ENCODE peak calls at places on chromosomes 12 and 14, in nine cellular contexts. J is NCI-H1930; A is T-helper 2 cell; X is endothelial cell; B is ELR; T is effector CD4-positive, alpha-beta T cell; M is activated T-cell treated with anti-CD3 and anti-CD28 coated beads for 1 hour; D is NCI-H2029; P is left lung. I is an unnamed sample.

GRCh38 chr14:72615511-72616121 is 278.3 kb downstream of the DPF3 start:
- DNase-seq in J (no peak), A (no peak), X (no peak), B (peak), T (no peak), M (no peak), D (no peak), P (no peak), I (peak)

GRCh38 chr12:49838973-49839633 is 3.8 kb downstream of the BCDIN3D start:
- DNase-seq in J (peak), A (peak), X (peak), B (peak), T (no peak), M (no peak), D (no peak), P (no peak), I (peak)

GRCh38 chr14:81234268-81234667 is 13.5 kb upstream of the GTF2A1 start:
- DNase-seq in J (no peak), A (no peak), X (no peak), B (no peak), T (no peak), M (no peak), D (no peak), P (no peak), I (no peak)

GRCh38 chr14:72535485-72535884 is 358.4 kb downstream of the DPF3 start:
- DNase-seq in J (no peak), A (peak), X (no peak), B (no peak), T (no peak), M (no peak), D (no peak), P (no peak), I (no peak)

GRCh38 chr14:39175445-39176262 is 600 bp downstream of the PNN start:
- DNase-seq in J (peak), A (no peak), X (peak), B (peak), T (no peak), M (peak), D (peak), P (peak), I (peak)

GRCh38 chr14:69614592-69614991 is 3.2 kb downstream of the SUSD6 start:
- DNase-seq in J (no peak), A (no peak), X (no peak), B (no peak), T (no peak), M (no peak), D (no peak), P (no peak), I (no peak)

GRCh38 chr14:102500190-102500661 is 9.3 kb downstream of the ANKRD9 start:
- DNase-seq in J (no peak), A (peak), X (no peak), B (peak), T (no peak), M (no peak), D (no peak), P (no peak), I (peak)

GRCh38 chr12:70355972-70356371 is 10.1 kb upstream of the KCNMB4 start:
- DNase-seq in J (no peak), A (no peak), X (no peak), B (no peak), T (no peak), M (no peak), D (no peak), P (no peak), I (no peak)

GRCh38 chr12:88854260-88854659 is 274.0 kb upstream of the KITLG start:
- DNase-seq in J (no peak), A (no peak), X (no peak), B (peak), T (no peak), M (no peak), D (no peak), P (no peak), I (peak)

GRCh38 chr12:7431993-7432685 is 11.8 kb downstream of the CD163L1 start:
- DNase-seq in J (no peak), A (no peak), X (no peak), B (peak), T (no peak), M (no peak), D (no peak), P (no peak), I (peak)

GRCh38 chr12:39441189-39441962 is 1.5 kb downstream of the KIF21A start:
- DNase-seq in J (no peak), A (no peak), X (no peak), B (no peak), T (no peak), M (no peak), D (no peak), P (no peak), I (no peak)